ENCODE peak calls at places on chromosomes 12 and 14, in ten cellular contexts. R is cardiac muscle cell, V is astrocyte, Z is lung, I is heart right ventricle, J is tibial nerve, M is GM06990, Q is brain microvascular endothelial cell, Y is IMR-90, S is stomach. K is an unnamed sample.

GRCh38 chr14:36773136-36773540 is 111.5 kb downstream of the PAX9 start:
- DNase-seq in R (no peak), V (peak; percentile 11), Z (no peak), I (no peak), J (no peak), M (no peak), Q (peak; percentile 71), Y (peak; percentile 15), S (no peak), K (no peak)

GRCh38 chr14:77301103-77301502 is 19.6 kb downstream of the POMT2 start:
- DNase-seq in R (peak; percentile 85), V (peak; percentile 74), Z (peak; percentile 57), I (peak; percentile 69), J (peak; percentile 85), M (peak; percentile 34), Q (peak; percentile 86), Y (peak; percentile 85), S (peak; percentile 80), K (peak; percentile 63)

GRCh38 chr14:54498579-54498978 is 9.8 kb upstream of the GMFB start:
- DNase-seq in R (no peak), V (no peak), Z (no peak), I (no peak), J (no peak), M (no peak), Q (no peak), Y (no peak), S (no peak), K (no peak)

GRCh38 chr12:25518512-25518911 is 34.6 kb downstream of the LMNTD1 start:
- DNase-seq in R (no peak), V (peak; percentile 77), Z (no peak), I (no peak), J (no peak), M (no peak), Q (peak; percentile 19), Y (peak; percentile 61), S (no peak), K (no peak)

GRCh38 chr12:75954749-75955148 is 76.8 kb downstream of the PHLDA1 start:
- DNase-seq in R (no peak), V (no peak), Z (no peak), I (no peak), J (no peak), M (no peak), Q (no peak), Y (no peak), S (no peak), K (no peak)

GRCh38 chr12:12334710-12335040 is 15.4 kb downstream of the MANSC1 start:
- DNase-seq in R (no peak), V (no peak), Z (no peak), I (no peak), J (no peak), M (no peak), Q (no peak), Y (no peak), S (peak; percentile 10), K (no peak)

GRCh38 chr14:92656306-92656705 is 92.1 kb downstream of the LGMN start:
- DNase-seq in R (no peak), V (no peak), Z (no peak), I (no peak), J (no peak), M (no peak), Q (no peak), Y (no peak), S (no peak), K (no peak)

GRCh38 chr12:32568241-32568640 is 110.9 kb upstream of the DNM1L start:
- DNase-seq in R (no peak), V (peak; percentile 95), Z (no peak), I (no peak), J (no peak), M (no peak), Q (peak; percentile 56), Y (peak; percentile 90), S (no peak), K (peak; percentile 39)

GRCh38 chr12:118874698-118875548 is 106.4 kb upstream of the SRRM4 start:
- DNase-seq in R (peak; percentile 59), V (no peak), Z (no peak), I (no peak), J (no peak), M (no peak), Q (no peak), Y (no peak), S (no peak), K (no peak)

GRCh38 chr12:12018454-12018853 is 52.3 kb upstream of the BCL2L14 start:
- DNase-seq in R (no peak), V (peak; percentile 61), Z (no peak), I (no peak), J (no peak), M (no peak), Q (no peak), Y (peak; percentile 58), S (no peak), K (no peak)

GRCh38 chr14:100862277-100862676 is 36.4 kb downstream of the MEG3 start:
- DNase-seq in R (no peak), V (peak; percentile 25), Z (no peak), I (no peak), J (no peak), M (no peak), Q (no peak), Y (peak; percentile 31), S (no peak), K (no peak)

GRCh38 chr12:124454735-124455134 is 112.7 kb downstream of the NCOR2 start:
- DNase-seq in R (no peak), V (peak; percentile 60), Z (no peak), I (no peak), J (no peak), M (no peak), Q (peak; percentile 73), Y (no peak), S (no peak), K (no peak)

GRCh38 chr12:68237523-68238070 is 12.0 kb upstream of the IL26 start:
- DNase-seq in R (peak; percentile 18), V (peak; percentile 52), Z (no peak), I (no peak), J (no peak), M (no peak), Q (no peak), Y (peak; percentile 39), S (no peak), K (no peak)

GRCh38 chr14:104845834-104846441 is 19.1 kb upstream of the CEP170B start:
- DNase-seq in R (peak; percentile 68), V (no peak), Z (no peak), I (no peak), J (no peak), M (no peak), Q (no peak), Y (no peak), S (no peak), K (no peak)

GRCh38 chr14:104845033-104845666 is 19.9 kb upstream of the CEP170B start:
- DNase-seq in R (no peak), V (no peak), Z (no peak), I (no peak), J (no peak), M (no peak), Q (no peak), Y (no peak), S (no peak), K (no peak)

GRCh38 chr14:104843442-104844305 is 21.4 kb upstream of the CEP170B start:
- DNase-seq in R (peak; percentile 74), V (no peak), Z (no peak), I (peak; percentile 19), J (no peak), M (no peak), Q (no peak), Y (no peak), S (no peak), K (no peak)

GRCh38 chr14:104843006-104843405 is 22.1 kb upstream of the CEP170B start:
- DNase-seq in R (no peak), V (no peak), Z (no peak), I (no peak), J (no peak), M (no peak), Q (no peak), Y (no peak), S (no peak), K (no peak)

DNA sequence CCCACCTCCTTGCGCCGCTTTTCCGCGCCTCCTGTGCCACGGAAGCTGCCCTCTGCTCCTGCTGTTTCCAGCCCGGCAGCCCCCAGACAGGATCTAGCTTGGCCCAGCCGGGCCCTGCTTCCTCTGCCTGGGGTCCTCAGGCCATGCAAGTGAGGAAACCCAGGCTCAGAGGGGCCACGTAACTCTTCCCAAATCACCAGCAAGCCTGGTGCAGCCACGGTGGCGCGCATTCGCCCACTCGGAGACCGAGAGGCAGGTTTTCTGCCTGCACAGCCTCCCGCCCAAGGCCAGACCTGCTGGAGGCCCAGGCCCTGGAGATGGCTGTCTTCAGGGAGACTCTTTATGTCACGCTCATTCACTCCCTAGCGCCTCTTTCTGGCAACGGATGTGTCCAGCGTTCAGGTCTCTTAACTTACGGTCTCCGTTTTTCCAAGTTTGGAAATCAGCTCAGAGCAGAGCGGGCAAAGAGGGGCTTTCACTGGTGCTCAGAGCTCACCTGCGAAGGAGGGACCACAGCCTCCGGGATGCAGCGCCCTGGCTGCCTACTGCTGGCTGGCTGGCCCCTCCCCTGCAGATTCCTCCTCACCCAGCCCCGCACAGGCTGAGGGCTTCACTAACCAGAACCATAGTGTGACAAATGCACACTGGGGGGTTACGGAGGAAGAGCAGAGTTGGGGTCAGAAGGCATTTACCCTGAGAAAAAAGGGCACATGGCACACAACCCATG is 20.6 kb upstream of the CEP170B start:
- DNase-seq in R (no peak), V (no peak), Z (no peak), I (no peak), J (no peak), M (no peak), Q (no peak), Y (no peak), S (no peak), K (no peak)
- TF ChIP-seq CTCF in R (no peak), V (no peak), Z (no peak), I (no peak), J (no peak), M (no peak), Q (no peak), Y (no peak), S (no peak), K (no peak)

DNA sequence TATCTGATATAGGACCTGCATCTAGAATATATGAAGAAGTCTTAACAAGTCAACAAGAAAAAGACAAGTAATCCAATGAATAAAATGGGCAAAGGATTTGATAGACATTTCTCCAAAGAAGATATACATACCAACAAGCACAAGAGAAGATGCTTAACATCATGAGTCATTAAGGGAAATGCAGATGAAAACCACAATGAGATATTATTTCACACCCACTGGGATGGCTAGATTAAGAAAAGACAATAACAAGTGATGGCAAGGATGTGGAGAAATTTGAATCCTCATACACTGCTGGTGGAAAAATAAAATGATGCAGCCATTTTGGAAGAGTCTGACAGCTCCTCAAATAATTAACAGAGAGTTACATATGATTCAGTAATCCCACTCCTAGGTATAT is 502.6 kb downstream of the FUT8 start:
- DNase-seq in R (no peak), V (no peak), Z (no peak), I (no peak), J (no peak), M (no peak), Q (no peak), Y (no peak), S (no peak), K (no peak)
- H3K27me3 ChIP-seq in R (no peaks in the 10 kb centered on the region), V (no peaks in the 10 kb centered on the region), Z (no peaks in the 10 kb centered on the region), I (peaks cover 17% of the 10 kb centered on the region), J (no peaks in the 10 kb centered on the region), M (no peaks in the 10 kb centered on the region), Q (no peaks in the 10 kb centered on the region), Y (no peaks in the 10 kb centered on the region), S (no peaks in the 10 kb centered on the region), K (no peaks in the 10 kb centered on the region)

GRCh38 chr12:52023976-52024688 is 17.4 kb downstream of the TAMALIN start:
- DNase-seq in R (no peak), V (peak; percentile 18), Z (no peak), I (no peak), J (no peak), M (no peak), Q (no peak), Y (no peak), S (no peak), K (no peak)
- TF ChIP-seq CTCF in R (peak; percentile 18), V (no peak), Z (no peak), I (no peak), J (no peak), M (no peak), Q (no peak), Y (no peak), S (peak; percentile 6), K (no peak)

GRCh38 chr12:89320735-89321134 is 31.6 kb downstream of the DUSP6 start:
- DNase-seq in R (no peak), V (no peak), Z (no peak), I (no peak), J (no peak), M (no peak), Q (no peak), Y (no peak), S (no peak), K (no peak)
- H3K27me3 ChIP-seq in R (no peaks in the 10 kb centered on the region), V (no peaks in the 10 kb centered on the region), Z (no peaks in the 10 kb centered on the region), I (no peaks in the 10 kb centered on the region), J (no peaks in the 10 kb centered on the region), M (no peaks in the 10 kb centered on the region), Q (no peaks in the 10 kb centered on the region), Y (no peaks in the 10 kb centered on the region), S (no peaks in the 10 kb centered on the region), K (no peaks in the 10 kb centered on the region)

K was measured in AG04450.